ENCODE peak calls at places on chromosome 18, in seven cellular contexts. G is heart left ventricle; A is fibroblast of lung; M is cardiac muscle cell; Z is uterus; T is CD4-positive, CD25-positive, alpha-beta regulatory T cell; D is OCI-LY7. U is an unnamed sample. For H3K4me1, the result is how much of the 10 kb centered on the place peaks cover.

GRCh38 chr18:62812242-62812641 is 96.9 kb downstream of the PHLPP1 start:
- DNase-seq in T (no peak), G (no peak), M (peak), Z (no peak), D (no peak), A (peak), U (no peak)

GRCh38 chr18:46917808-46918600 is 602 bp downstream of the KATNAL2 start:
- DNase-seq in A (peak), G (peak), T (no peak), D (peak), M (peak), Z (peak), U (no peak)

GRCh38 chr18:615773-616172 is 19.0 kb downstream of the CLUL1 start:
- DNase-seq in A (no peak), Z (no peak), T (no peak), D (no peak), M (no peak), G (no peak), U (no peak)

GRCh38 chr18:22632191-22632590 is 214.5 kb upstream of the CTAGE1 start:
- DNase-seq in G (no peak), T (no peak), M (no peak), D (no peak), A (no peak), Z (no peak), U (no peak)

GRCh38 chr18:68455229-68455603 is 259.7 kb downstream of the TMX3 start:
- DNase-seq in G (no peak), T (no peak), M (no peak), D (no peak), A (no peak), Z (no peak), U (no peak)

GRCh38 chr18:73691118-73691517 is 456.5 kb downstream of the FBXO15 start:
- DNase-seq in M (peak), G (no peak), A (peak), D (no peak), Z (no peak), T (no peak), U (no peak)

GRCh38 chr18:12839526-12840196 is 44.4 kb downstream of the PTPN2 start:
- DNase-seq in M (peak), Z (no peak), D (peak), A (no peak), T (no peak), G (no peak), U (peak)

GRCh38 chr18:7568426-7568825 is 1.3 kb downstream of the PTPRM start:
- DNase-seq in Z (peak), T (no peak), M (peak), D (no peak), A (peak), G (peak), U (no peak)

GRCh38 chr18:35371412-35372195 is 5.5 kb downstream of the ZNF396 start:
- DNase-seq in Z (no peak), T (no peak), G (no peak), D (no peak), M (peak), A (peak), U (no peak)

GRCh38 chr18:75276813-75277628 is 66.4 kb downstream of the TSHZ1 start:
- DNase-seq in G (no peak), Z (no peak), D (no peak), T (no peak), A (no peak), M (no peak), U (no peak)

GRCh38 chr18:11145413-11146191 is 3.8 kb downstream of the PIEZO2 start:
- DNase-seq in Z (no peak), A (no peak), M (no peak), D (no peak), T (no peak), G (no peak), U (no peak)

GRCh38 chr18:60466671-60467070 is 94.1 kb upstream of the MC4R start:
- DNase-seq in T (no peak), Z (no peak), G (no peak), M (peak), A (peak), D (no peak), U (no peak)

GRCh38 chr18:49817947-49818346 is 4.6 kb upstream of the ACAA2 start:
- DNase-seq in T (no peak), G (no peak), A (no peak), D (no peak), M (no peak), Z (no peak), U (no peak)

GRCh38 chr18:46338213-46338612 is 234.0 kb downstream of the HAUS1 start:
- DNase-seq in M (no peak), G (no peak), Z (no peak), A (no peak), T (no peak), D (no peak), U (no peak)

GRCh38 chr18:78623142-78623541 is 356.5 kb upstream of the SALL3 start:
- DNase-seq in G (no peak), T (no peak), Z (no peak), M (no peak), A (no peak), D (peak), U (no peak)

GRCh38 chr18:39037925-39038324 is 1472.3 kb upstream of the CELF4 start:
- DNase-seq in D (no peak), A (no peak), G (no peak), Z (no peak), T (no peak), M (no peak), U (no peak)

GRCh38 chr18:3451989-3452749 is 2.2 kb downstream of the TGIF1 start:
- DNase-seq in G (peak), A (peak), M (peak), D (peak), Z (peak), T (no peak), U (peak)

GRCh38 chr18:78950386-78950785 is 29.2 kb upstream of the SALL3 start:
- DNase-seq in Z (no peak), T (no peak), G (no peak), A (no peak), M (no peak), D (no peak), U (no peak)

GRCh38 chr18:23238651-23239349 is 103.5 kb downstream of the CABLES1 start:
- DNase-seq in M (peak), D (no peak), Z (no peak), A (peak), T (no peak), G (no peak), U (no peak)

GRCh38 chr18:35570182-35570581 is 11.4 kb upstream of the GALNT1 start:
- DNase-seq in A (no peak), M (no peak), G (no peak), T (no peak), D (no peak), Z (no peak), U (no peak)

GRCh38 chr18:22846088-22846683 is 86.9 kb upstream of the RBBP8 start:
- DNase-seq in D (peak), A (peak), M (peak), G (no peak), T (no peak), Z (no peak), U (no peak)

GRCh38 chr18:65326831-65327230 is 424.0 kb upstream of the CDH7 start:
- DNase-seq in M (no peak), G (no peak), Z (no peak), T (no peak), D (no peak), A (no peak), U (no peak)

GRCh38 chr18:46892842-46893241 is 24.5 kb downstream of the PIAS2 start:
- DNase-seq in D (no peak), G (no peak), A (no peak), Z (no peak), M (no peak), T (no peak), U (no peak)

GRCh38 chr18:45974088-45974536 is 7.0 kb upstream of the EPG5 start:
- DNase-seq in A (peak), T (peak), G (peak), M (peak), D (peak), Z (peak), U (peak)

GRCh38 chr18:22214731-22215528 is 45.5 kb downstream of the GATA6 start:
- DNase-seq in D (no peak), M (peak), A (peak), T (no peak), Z (no peak), G (no peak), U (no peak)

GRCh38 chr18:72075040-72075439 is 469.1 kb downstream of the CBLN2 start:
- DNase-seq in Z (no peak), M (no peak), T (no peak), G (no peak), A (no peak), D (no peak), U (no peak)

GRCh38 chr18:2448565-2449151 is 122.6 kb downstream of the METTL4 start:
- DNase-seq in D (no peak), T (no peak), A (no peak), G (no peak), Z (no peak), M (peak), U (no peak)

GRCh38 chr18:79385749-79386341 is 9.9 kb upstream of the NFATC1 start:
- DNase-seq in G (no peak), Z (no peak), A (no peak), M (no peak), T (no peak), D (no peak), U (no peak)

GRCh38 chr18:80167331-80167730 is 58.3 kb downstream of the ADNP2 start:
- DNase-seq in A (no peak), M (no peak), T (no peak), Z (no peak), G (no peak), D (no peak), U (no peak)

GRCh38 chr18:70371085-70371735 is 82.4 kb downstream of the SOCS6 start:
- DNase-seq in Z (no peak), M (no peak), A (no peak), D (no peak), G (no peak), T (no peak), U (no peak)

GRCh38 chr18:39960545-39960944 is 1994.5 kb upstream of the PIK3C3 start:
- DNase-seq in A (no peak), Z (no peak), T (no peak), D (no peak), M (no peak), G (no peak), U (no peak)

GRCh38 chr18:49744395-49744987 is 68.8 kb downstream of the ACAA2 start:
- DNase-seq in M (no peak), T (no peak), A (no peak), G (no peak), D (no peak), Z (no peak), U (no peak)

GRCh38 chr18:44736664-44737063 is 56.0 kb downstream of the SETBP1 start:
- DNase-seq in M (peak), T (no peak), D (no peak), G (no peak), Z (no peak), A (no peak), U (no peak)

GRCh38 chr18:26480897-26481795 is 67.2 kb downstream of the KCTD1 start:
- DNase-seq in A (peak), M (peak), D (no peak), G (no peak), Z (no peak), T (no peak), U (no peak)

GRCh38 chr18:50011813-50012445 is 183.0 kb downstream of the MYO5B start:
- DNase-seq in D (no peak), M (peak), A (peak), G (no peak), T (no peak), Z (no peak), U (no peak)

GRCh38 chr18:25180974-25181373 is 171.0 kb downstream of the ZNF521 start:
- DNase-seq in T (no peak), M (peak), G (no peak), A (no peak), Z (no peak), D (no peak), U (no peak)

GRCh38 chr18:50663626-50664441 is 103.9 kb downstream of the MAPK4 start:
- DNase-seq in A (no peak), G (no peak), T (no peak), M (no peak), Z (no peak), D (no peak), U (no peak)

GRCh38 chr18:41899535-41899934 is 55.5 kb upstream of the PIK3C3 start:
- DNase-seq in T (no peak), G (no peak), M (no peak), Z (no peak), A (no peak), D (no peak), U (no peak)

GRCh38 chr18:55351980-55352714 is 235.8 kb downstream of the TCF4 start:
- DNase-seq in G (no peak), Z (no peak), A (no peak), M (peak), D (no peak), T (no peak), U (no peak)
- H3K4me3 ChIP-seq in G (no peak), Z (no peak), A (no peak), M (no peak), D (no peak), T (no peak), U (no peak)

GRCh38 chr18:9609190-9609589 is 5.2 kb downstream of the PPP4R1 start:
- DNase-seq in G (no peak), Z (no peak), T (no peak), D (no peak), M (no peak), A (no peak), U (no peak)
- H3K4me1 ChIP-seq in G (under half), Z (under half), T (under half), D (under half), M (under half), A (under half), U (half or more)

GRCh38 chr18:58792086-58792485 is 72.6 kb upstream of the ZNF532 start:
- DNase-seq in M (no peak), Z (no peak), D (no peak), T (no peak), G (no peak), A (no peak), U (no peak)
- H3K27ac ChIP-seq in M (no peak), Z (no peak), D (no peak), T (no peak), G (no peak), A (no peak), U (no peak)

DNA sequence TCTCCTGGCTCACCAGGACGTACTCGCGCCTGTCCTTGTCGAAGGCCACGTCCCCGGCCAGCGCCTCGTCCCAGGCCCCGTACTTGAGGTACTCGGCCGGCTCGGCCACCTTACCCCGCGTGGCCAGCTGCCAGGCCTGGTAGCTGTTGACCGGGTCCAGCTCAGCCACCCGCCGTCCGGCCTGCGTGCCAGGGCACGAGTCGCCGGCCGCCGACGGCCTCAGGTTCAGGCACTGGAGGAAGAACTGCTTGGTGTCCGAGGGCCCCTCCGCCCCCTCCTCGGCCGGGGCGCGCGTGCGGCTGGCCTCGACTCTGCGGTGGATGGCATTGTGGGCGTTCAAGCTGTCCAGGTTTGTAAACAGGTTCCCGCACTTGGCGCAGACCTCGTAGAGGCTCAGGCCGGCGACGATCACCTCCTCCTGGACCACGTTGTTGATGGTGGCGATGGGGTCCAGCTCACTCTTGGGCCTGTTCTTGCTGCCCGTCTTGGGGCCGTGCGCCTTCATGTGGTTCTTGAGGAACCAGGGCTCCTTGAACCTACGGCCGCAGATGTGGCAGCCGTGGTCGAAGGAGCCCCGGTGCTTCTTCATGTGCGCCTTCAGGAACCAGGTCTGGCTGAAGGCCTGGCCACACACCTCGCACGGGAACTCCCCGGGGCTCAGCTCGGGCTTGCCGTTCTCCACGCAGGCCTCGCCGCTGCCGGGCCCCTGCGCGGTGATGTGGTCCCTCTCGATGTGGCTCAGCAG is 53.2 kb downstream of the ZNF516 start:
- DNase-seq in M (no peak), D (no peak), T (no peak), Z (no peak), A (no peak), G (no peak), U (no peak)
- H3K4me3 ChIP-seq in M (no peak), D (no peak), T (no peak), Z (no peak), A (no peak), G (no peak), U (no peak)

GRCh38 chr18:55219059-55219458 is 259.8 kb upstream of the CCDC68 start:
- DNase-seq in G (no peak), Z (no peak), T (no peak), D (no peak), A (no peak), M (no peak), U (no peak)

GRCh38 chr18:55214969-55215368 is 255.7 kb upstream of the CCDC68 start:
- DNase-seq in M (no peak), Z (no peak), D (no peak), T (no peak), A (no peak), G (no peak), U (no peak)

GRCh38 chr18:55214534-55214933 is 255.3 kb upstream of the CCDC68 start:
- DNase-seq in A (no peak), D (no peak), M (no peak), G (no peak), T (no peak), Z (no peak), U (no peak)

GRCh38 chr18:55213586-55213985 is 254.3 kb upstream of the CCDC68 start:
- DNase-seq in G (no peak), T (no peak), Z (no peak), M (no peak), A (no peak), D (no peak), U (no peak)
- H3K4me1 ChIP-seq in G (under half), T (under half), Z (under half), M (under half), A (under half), D (under half), U (under half)

DNA sequence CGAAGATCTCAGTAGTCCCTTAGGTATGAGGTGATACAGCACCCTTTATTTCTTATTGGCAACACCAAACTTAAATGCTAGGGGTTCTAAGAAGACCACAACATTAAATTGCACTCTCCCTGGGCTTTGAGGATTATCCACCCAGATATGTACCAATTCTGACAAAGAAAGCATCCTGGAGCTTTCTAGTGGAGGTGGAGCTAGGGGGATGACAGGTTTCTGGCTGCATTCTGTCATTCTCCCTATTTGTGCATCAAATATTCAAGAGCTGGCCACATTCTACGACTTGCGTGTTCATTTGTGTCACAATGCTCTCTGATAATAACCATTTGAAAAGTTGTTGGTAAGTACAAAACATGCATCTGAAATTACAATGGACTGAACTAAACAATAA is 111.1 kb downstream of the CDH2 start:
- DNase-seq in A (no peak), T (no peak), G (no peak), Z (no peak), M (peak), D (no peak), U (no peak)
- H3K27ac ChIP-seq in A (no peak), T (no peak), G (peak), Z (no peak), M (peak), D (no peak), U (no peak)